ENCODE peak calls at places on chromosomes 12 and 14, in six cellular contexts. One of them, this sample, is unnamed. For H3K27me3, the result is how much of the 10 kb centered on the place peaks cover.

GRCh38 chr12:97368462-97369150 is 94.0 kb upstream of the RMST start:
- DNase-seq in fibroblast of lung: no peak
- DNase-seq in foreskin keratinocyte: no peak
- DNase-seq in GM23338: no peak
- DNase-seq in tibial artery: no peak
- DNase-seq in cardiac muscle cell: no peak
- DNase-seq in this sample: no peak

GRCh38 chr12:123238330-123238682 is 5.1 kb downstream of the MTRFR start:
- DNase-seq in cardiac muscle cell: no peak
- DNase-seq in fibroblast of lung: no peak
- DNase-seq in tibial artery: no peak
- DNase-seq in GM23338: no peak
- DNase-seq in foreskin keratinocyte: no peak
- DNase-seq in this sample: no peak

GRCh38 chr12:80810874-80811273 is 94.2 kb downstream of the MYF5 start:
- DNase-seq in GM23338: no peak
- DNase-seq in foreskin keratinocyte: no peak
- DNase-seq in tibial artery: no peak
- DNase-seq in fibroblast of lung: no peak
- DNase-seq in cardiac muscle cell: peak
- DNase-seq in this sample: no peak

GRCh38 chr14:22980672-22981089 is 1.7 kb downstream of the AJUBA start:
- DNase-seq in GM23338: peak
- DNase-seq in tibial artery: no peak
- DNase-seq in fibroblast of lung: no peak
- DNase-seq in foreskin keratinocyte: peak
- DNase-seq in cardiac muscle cell: peak
- DNase-seq in this sample: no peak

GRCh38 chr14:45212231-45212630 is 40.8 kb downstream of the MIS18BP1 start:
- DNase-seq in fibroblast of lung: no peak
- DNase-seq in GM23338: peak
- DNase-seq in tibial artery: no peak
- DNase-seq in cardiac muscle cell: no peak
- DNase-seq in foreskin keratinocyte: no peak
- DNase-seq in this sample: no peak

GRCh38 chr12:39103552-39104165 is 198.3 kb upstream of the CPNE8 start:
- DNase-seq in GM23338: peak
- DNase-seq in foreskin keratinocyte: peak
- DNase-seq in tibial artery: no peak
- DNase-seq in fibroblast of lung: peak
- DNase-seq in cardiac muscle cell: peak
- DNase-seq in this sample: no peak

GRCh38 chr14:104745431-104745830 is 7.5 kb upstream of the SIVA1 start:
- DNase-seq in GM23338: no peak
- DNase-seq in fibroblast of lung: no peak
- DNase-seq in foreskin keratinocyte: no peak
- DNase-seq in cardiac muscle cell: no peak
- DNase-seq in tibial artery: no peak
- DNase-seq in this sample: no peak

GRCh38 chr14:103110681-103111296 is 12.5 kb upstream of the TNFAIP2 start:
- DNase-seq in tibial artery: no peak
- DNase-seq in foreskin keratinocyte: no peak
- DNase-seq in GM23338: peak
- DNase-seq in fibroblast of lung: no peak
- DNase-seq in cardiac muscle cell: peak
- DNase-seq in this sample: no peak

GRCh38 chr12:124097681-124098080 is 124.7 kb downstream of the ZNF664 start:
- DNase-seq in GM23338: no peak
- DNase-seq in tibial artery: no peak
- DNase-seq in fibroblast of lung: no peak
- DNase-seq in cardiac muscle cell: peak
- DNase-seq in foreskin keratinocyte: no peak
- DNase-seq in this sample: no peak

GRCh38 chr14:72962829-72963312 is 36.6 kb downstream of the DCAF4 start:
- DNase-seq in foreskin keratinocyte: peak
- DNase-seq in tibial artery: no peak
- DNase-seq in fibroblast of lung: peak
- DNase-seq in GM23338: peak
- DNase-seq in cardiac muscle cell: peak
- DNase-seq in this sample: peak

GRCh38 chr12:10291030-10291429 is 16.6 kb upstream of the KLRD1 start:
- DNase-seq in tibial artery: no peak
- DNase-seq in cardiac muscle cell: no peak
- DNase-seq in GM23338: no peak
- DNase-seq in foreskin keratinocyte: no peak
- DNase-seq in fibroblast of lung: no peak
- DNase-seq in this sample: no peak

GRCh38 chr12:125639826-125640225 is 574.6 kb downstream of the AACS start:
- DNase-seq in foreskin keratinocyte: no peak
- DNase-seq in tibial artery: no peak
- DNase-seq in fibroblast of lung: no peak
- DNase-seq in GM23338: no peak
- DNase-seq in cardiac muscle cell: no peak
- DNase-seq in this sample: no peak

GRCh38 chr14:30242742-30243141 is 315.1 kb upstream of the PRKD1 start:
- DNase-seq in foreskin keratinocyte: no peak
- DNase-seq in fibroblast of lung: no peak
- DNase-seq in cardiac muscle cell: no peak
- DNase-seq in GM23338: no peak
- DNase-seq in tibial artery: no peak
- DNase-seq in this sample: no peak

GRCh38 chr14:24307575-24308341 is at the start of gene CIDEB:
- DNase-seq in fibroblast of lung: peak
- DNase-seq in foreskin keratinocyte: no peak
- DNase-seq in cardiac muscle cell: peak
- DNase-seq in GM23338: peak
- DNase-seq in tibial artery: peak
- DNase-seq in this sample: no peak

GRCh38 chr12:1277905-1278304 is 286.9 kb downstream of the ERC1 start:
- DNase-seq in foreskin keratinocyte: no peak
- DNase-seq in fibroblast of lung: no peak
- DNase-seq in cardiac muscle cell: no peak
- DNase-seq in GM23338: no peak
- DNase-seq in tibial artery: no peak
- DNase-seq in this sample: no peak

GRCh38 chr12:25377475-25378179 is 126.9 kb upstream of the KRAS start:
- DNase-seq in foreskin keratinocyte: no peak
- DNase-seq in tibial artery: no peak
- DNase-seq in GM23338: no peak
- DNase-seq in fibroblast of lung: peak
- DNase-seq in cardiac muscle cell: peak
- DNase-seq in this sample: peak

GRCh38 chr14:94561656-94562010 is 391 bp downstream of the SERPINA4 start:
- DNase-seq in fibroblast of lung: no peak
- DNase-seq in tibial artery: no peak
- DNase-seq in GM23338: no peak
- DNase-seq in foreskin keratinocyte: no peak
- DNase-seq in cardiac muscle cell: no peak
- DNase-seq in this sample: no peak

GRCh38 chr12:81627336-81628189 is 131.6 kb downstream of the PPFIA2 start:
- DNase-seq in cardiac muscle cell: peak
- DNase-seq in tibial artery: no peak
- DNase-seq in foreskin keratinocyte: peak
- DNase-seq in GM23338: peak
- DNase-seq in fibroblast of lung: peak
- DNase-seq in this sample: peak

GRCh38 chr14:96538663-96539317 is 36.6 kb downstream of the PAPOLA start:
- DNase-seq in cardiac muscle cell: no peak
- DNase-seq in foreskin keratinocyte: no peak
- DNase-seq in GM23338: no peak
- DNase-seq in fibroblast of lung: no peak
- DNase-seq in tibial artery: no peak
- DNase-seq in this sample: no peak

GRCh38 chr12:128840862-128841468 is 12.3 kb upstream of the GLT1D1 start:
- DNase-seq in cardiac muscle cell: no peak
- DNase-seq in fibroblast of lung: no peak
- DNase-seq in foreskin keratinocyte: no peak
- DNase-seq in tibial artery: no peak
- DNase-seq in GM23338: no peak
- DNase-seq in this sample: no peak

GRCh38 chr12:103672401-103673119 is 85.5 kb downstream of the STAB2 start:
- DNase-seq in cardiac muscle cell: no peak
- DNase-seq in GM23338: no peak
- DNase-seq in tibial artery: no peak
- DNase-seq in foreskin keratinocyte: no peak
- DNase-seq in fibroblast of lung: no peak
- DNase-seq in this sample: no peak

GRCh38 chr14:61108742-61109141 is 127.7 kb downstream of the SLC38A6 start:
- DNase-seq in fibroblast of lung: no peak
- DNase-seq in GM23338: no peak
- DNase-seq in tibial artery: no peak
- DNase-seq in cardiac muscle cell: no peak
- DNase-seq in foreskin keratinocyte: no peak
- DNase-seq in this sample: no peak

DNA sequence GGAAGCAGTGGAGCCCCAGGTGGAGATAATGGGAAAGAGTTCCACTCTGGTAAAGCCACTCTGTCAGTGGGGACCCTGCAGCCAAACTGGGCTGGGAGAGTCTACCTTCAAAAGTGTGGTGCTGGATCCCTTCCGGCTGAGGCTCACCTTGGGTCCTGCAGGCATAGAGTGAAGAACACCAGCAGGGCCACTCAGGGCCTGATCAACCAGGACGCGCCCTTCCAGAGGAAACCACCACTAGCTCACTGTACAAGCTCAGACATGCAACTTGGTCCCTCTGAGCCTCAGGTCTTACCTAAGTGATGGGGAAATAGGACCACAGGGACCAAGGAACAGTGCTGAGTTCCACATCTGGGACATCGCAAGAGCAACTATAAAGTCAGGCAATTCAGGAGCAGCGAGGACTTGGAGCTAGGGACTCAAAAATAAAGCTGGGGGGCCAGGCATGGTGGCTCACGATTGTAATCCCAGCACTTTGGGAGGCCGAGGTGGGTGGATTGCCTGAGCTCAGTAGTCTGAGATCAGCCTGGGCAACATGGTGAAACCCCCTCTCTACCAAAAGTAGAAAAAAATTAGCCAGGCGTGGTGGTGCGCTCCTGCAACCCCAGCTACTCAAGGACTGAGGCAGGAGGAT is 5.9 kb upstream of the PRPH start:
- DNase-seq in cardiac muscle cell: no peak
- DNase-seq in fibroblast of lung: no peak
- DNase-seq in foreskin keratinocyte: peak
- DNase-seq in tibial artery: no peak
- DNase-seq in GM23338: no peak
- DNase-seq in this sample: no peak
- H3K27me3 ChIP-seq in cardiac muscle cell: half or more
- H3K27me3 ChIP-seq in fibroblast of lung: under half
- H3K27me3 ChIP-seq in foreskin keratinocyte: under half
- H3K27me3 ChIP-seq in tibial artery: under half
- H3K27me3 ChIP-seq in GM23338: half or more
- H3K27me3 ChIP-seq in this sample: under half

GRCh38 chr12:132558861-132559623 is 51.3 kb downstream of the LRCOL1 start:
- DNase-seq in cardiac muscle cell: no peak
- DNase-seq in tibial artery: no peak
- DNase-seq in GM23338: no peak
- DNase-seq in fibroblast of lung: no peak
- DNase-seq in foreskin keratinocyte: no peak
- DNase-seq in this sample: no peak

GRCh38 chr12:132560421-132560830 is 50.0 kb downstream of the LRCOL1 start:
- DNase-seq in GM23338: peak
- DNase-seq in foreskin keratinocyte: peak
- DNase-seq in fibroblast of lung: no peak
- DNase-seq in tibial artery: no peak
- DNase-seq in cardiac muscle cell: no peak
- DNase-seq in this sample: no peak

GRCh38 chr12:132560831-132561783 is 49.3 kb downstream of the LRCOL1 start:
- DNase-seq in tibial artery: no peak
- DNase-seq in cardiac muscle cell: peak
- DNase-seq in GM23338: peak
- DNase-seq in foreskin keratinocyte: peak
- DNase-seq in fibroblast of lung: peak
- DNase-seq in this sample: peak

GRCh38 chr12:132557969-132558856 is 52.2 kb downstream of the LRCOL1 start:
- DNase-seq in GM23338: no peak
- DNase-seq in fibroblast of lung: no peak
- DNase-seq in foreskin keratinocyte: no peak
- DNase-seq in tibial artery: no peak
- DNase-seq in cardiac muscle cell: no peak
- DNase-seq in this sample: no peak

GRCh38 chr12:132559652-132560420 is 50.5 kb downstream of the LRCOL1 start:
- DNase-seq in GM23338: peak
- DNase-seq in foreskin keratinocyte: peak
- DNase-seq in tibial artery: no peak
- DNase-seq in fibroblast of lung: peak
- DNase-seq in cardiac muscle cell: peak
- DNase-seq in this sample: no peak
- TF ChIP-seq CTCF in GM23338: peak
- TF ChIP-seq CTCF in foreskin keratinocyte: no peak
- TF ChIP-seq CTCF in tibial artery: no peak
- TF ChIP-seq CTCF in fibroblast of lung: no peak
- TF ChIP-seq CTCF in cardiac muscle cell: no peak
- TF ChIP-seq CTCF in this sample: no peak

GRCh38 chr12:11757531-11757930 is 108.1 kb downstream of the ETV6 start:
- DNase-seq in GM23338: no peak
- DNase-seq in tibial artery: no peak
- DNase-seq in foreskin keratinocyte: no peak
- DNase-seq in cardiac muscle cell: no peak
- DNase-seq in fibroblast of lung: no peak
- DNase-seq in this sample: no peak
- H3K27ac ChIP-seq in GM23338: no peak
- H3K27ac ChIP-seq in tibial artery: peak
- H3K27ac ChIP-seq in foreskin keratinocyte: no peak
- H3K27ac ChIP-seq in cardiac muscle cell: peak
- H3K27ac ChIP-seq in fibroblast of lung: no peak
- H3K27ac ChIP-seq in this sample: no peak

GRCh38 chr12:54523637-54524036 is 25.8 kb upstream of the PDE1B start:
- DNase-seq in GM23338: no peak
- DNase-seq in fibroblast of lung: no peak
- DNase-seq in cardiac muscle cell: no peak
- DNase-seq in tibial artery: no peak
- DNase-seq in foreskin keratinocyte: peak
- DNase-seq in this sample: no peak

GRCh38 chr12:54526800-54527630 is 22.4 kb upstream of the PDE1B start:
- DNase-seq in tibial artery: no peak
- DNase-seq in fibroblast of lung: peak
- DNase-seq in GM23338: peak
- DNase-seq in cardiac muscle cell: peak
- DNase-seq in foreskin keratinocyte: no peak
- DNase-seq in this sample: no peak

GRCh38 chr12:54525383-54525782 is 24.0 kb upstream of the PDE1B start:
- DNase-seq in tibial artery: no peak
- DNase-seq in GM23338: no peak
- DNase-seq in foreskin keratinocyte: no peak
- DNase-seq in fibroblast of lung: no peak
- DNase-seq in cardiac muscle cell: no peak
- DNase-seq in this sample: no peak

GRCh38 chr12:54529581-54529980 is 19.8 kb upstream of the PDE1B start:
- DNase-seq in fibroblast of lung: no peak
- DNase-seq in foreskin keratinocyte: no peak
- DNase-seq in tibial artery: no peak
- DNase-seq in GM23338: no peak
- DNase-seq in cardiac muscle cell: no peak
- DNase-seq in this sample: no peak

DNA sequence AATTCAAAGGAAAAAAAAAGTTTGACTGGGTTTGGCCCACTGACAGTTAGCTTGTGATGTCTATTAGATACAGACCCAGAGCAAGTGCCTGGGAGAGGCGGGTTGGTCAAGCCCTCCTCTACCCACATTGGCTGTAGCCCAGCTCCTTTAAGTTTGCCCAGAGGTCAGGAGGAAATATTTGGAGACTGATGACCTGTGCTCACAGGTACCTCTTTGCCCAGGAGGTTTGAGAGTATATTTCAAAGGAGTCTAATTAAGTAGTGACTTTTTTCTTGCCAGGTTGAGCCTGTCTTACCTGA is 21.8 kb upstream of the PDE1B start:
- DNase-seq in tibial artery: no peak
- DNase-seq in GM23338: peak
- DNase-seq in cardiac muscle cell: no peak
- DNase-seq in foreskin keratinocyte: no peak
- DNase-seq in fibroblast of lung: no peak
- DNase-seq in this sample: no peak
- H3K27me3 ChIP-seq in tibial artery: under half
- H3K27me3 ChIP-seq in GM23338: under half
- H3K27me3 ChIP-seq in cardiac muscle cell: under half
- H3K27me3 ChIP-seq in foreskin keratinocyte: half or more
- H3K27me3 ChIP-seq in fibroblast of lung: under half
- H3K27me3 ChIP-seq in this sample: under half

This sample was measured in AG04450.